ENCODE peak calls at places on chromosomes 6 and 20, in ten cellular contexts. One of them, this sample, is unnamed.

GRCh38 chr6:45377041-45377554 is 636 bp downstream of the SUPT3H start:
- DNase-seq in ureter: peak
- DNase-seq in ecto neural progenitor cell: no peak
- DNase-seq in D341Med: no peak
- DNase-seq in cardiac fibroblast: no peak
- DNase-seq in SJSA1: no peak
- DNase-seq in stimulated activated CD8-positive, alpha-beta memory T cell treated with anti-CD3 and anti-CD28 coated beads, Interleukin-4, amount 100 ng/mL, for 24 hours: no peak
- DNase-seq in T-cell: peak
- DNase-seq in dermis blood vessel endothelial cell: peak
- DNase-seq in GM23248: peak
- DNase-seq in this sample: peak

GRCh38 chr6:82353848-82354247 is 9.8 kb upstream of the TPBG start:
- DNase-seq in ureter: no peak
- DNase-seq in ecto neural progenitor cell: no peak
- DNase-seq in D341Med: no peak
- DNase-seq in cardiac fibroblast: no peak
- DNase-seq in SJSA1: no peak
- DNase-seq in stimulated activated CD8-positive, alpha-beta memory T cell treated with anti-CD3 and anti-CD28 coated beads, Interleukin-4, amount 100 ng/mL, for 24 hours: no peak
- DNase-seq in T-cell: no peak
- DNase-seq in dermis blood vessel endothelial cell: no peak
- DNase-seq in GM23248: peak
- DNase-seq in this sample: no peak

GRCh38 chr6:48714286-48715049 is 603.5 kb upstream of the PTCHD4 start:
- DNase-seq in ureter: no peak
- DNase-seq in ecto neural progenitor cell: no peak
- DNase-seq in D341Med: no peak
- DNase-seq in cardiac fibroblast: no peak
- DNase-seq in SJSA1: no peak
- DNase-seq in stimulated activated CD8-positive, alpha-beta memory T cell treated with anti-CD3 and anti-CD28 coated beads, Interleukin-4, amount 100 ng/mL, for 24 hours: no peak
- DNase-seq in T-cell: no peak
- DNase-seq in dermis blood vessel endothelial cell: no peak
- DNase-seq in GM23248: no peak
- DNase-seq in this sample: no peak

GRCh38 chr6:159063549-159063948 is 18.8 kb upstream of the TAGAP start:
- DNase-seq in ureter: no peak
- DNase-seq in ecto neural progenitor cell: no peak
- DNase-seq in D341Med: no peak
- DNase-seq in cardiac fibroblast: no peak
- DNase-seq in SJSA1: no peak
- DNase-seq in stimulated activated CD8-positive, alpha-beta memory T cell treated with anti-CD3 and anti-CD28 coated beads, Interleukin-4, amount 100 ng/mL, for 24 hours: no peak
- DNase-seq in T-cell: no peak
- DNase-seq in dermis blood vessel endothelial cell: no peak
- DNase-seq in GM23248: no peak
- DNase-seq in this sample: no peak

GRCh38 chr20:3679749-3680700 is 1.8 kb downstream of the ADAM33 start:
- DNase-seq in ureter: no peak
- DNase-seq in ecto neural progenitor cell: no peak
- DNase-seq in D341Med: no peak
- DNase-seq in cardiac fibroblast: peak
- DNase-seq in SJSA1: no peak
- DNase-seq in stimulated activated CD8-positive, alpha-beta memory T cell treated with anti-CD3 and anti-CD28 coated beads, Interleukin-4, amount 100 ng/mL, for 24 hours: no peak
- DNase-seq in T-cell: no peak
- DNase-seq in dermis blood vessel endothelial cell: no peak
- DNase-seq in GM23248: peak
- DNase-seq in this sample: peak

GRCh38 chr6:160079686-160080043 is 42.0 kb upstream of the SLC22A1 start:
- DNase-seq in ureter: no peak
- DNase-seq in ecto neural progenitor cell: no peak
- DNase-seq in D341Med: no peak
- DNase-seq in cardiac fibroblast: no peak
- DNase-seq in SJSA1: no peak
- DNase-seq in stimulated activated CD8-positive, alpha-beta memory T cell treated with anti-CD3 and anti-CD28 coated beads, Interleukin-4, amount 100 ng/mL, for 24 hours: no peak
- DNase-seq in T-cell: no peak
- DNase-seq in dermis blood vessel endothelial cell: no peak
- DNase-seq in GM23248: no peak
- DNase-seq in this sample: no peak

GRCh38 chr6:81049425-81050042 is 702.9 kb downstream of the TENT5A start:
- DNase-seq in ureter: no peak
- DNase-seq in ecto neural progenitor cell: no peak
- DNase-seq in D341Med: no peak
- DNase-seq in cardiac fibroblast: peak
- DNase-seq in SJSA1: no peak
- DNase-seq in stimulated activated CD8-positive, alpha-beta memory T cell treated with anti-CD3 and anti-CD28 coated beads, Interleukin-4, amount 100 ng/mL, for 24 hours: no peak
- DNase-seq in T-cell: no peak
- DNase-seq in dermis blood vessel endothelial cell: no peak
- DNase-seq in GM23248: peak
- DNase-seq in this sample: peak

GRCh38 chr6:4612636-4613171 is 163.5 kb upstream of the CDYL start:
- DNase-seq in ureter: no peak
- DNase-seq in ecto neural progenitor cell: no peak
- DNase-seq in D341Med: no peak
- DNase-seq in cardiac fibroblast: peak
- DNase-seq in SJSA1: no peak
- DNase-seq in stimulated activated CD8-positive, alpha-beta memory T cell treated with anti-CD3 and anti-CD28 coated beads, Interleukin-4, amount 100 ng/mL, for 24 hours: no peak
- DNase-seq in T-cell: no peak
- DNase-seq in dermis blood vessel endothelial cell: no peak
- DNase-seq in GM23248: peak
- DNase-seq in this sample: peak

GRCh38 chr20:63005862-63006564 is 751 bp downstream of the BHLHE23 start:
- DNase-seq in ureter: no peak
- DNase-seq in ecto neural progenitor cell: no peak
- DNase-seq in D341Med: peak
- DNase-seq in cardiac fibroblast: peak
- DNase-seq in SJSA1: no peak
- DNase-seq in stimulated activated CD8-positive, alpha-beta memory T cell treated with anti-CD3 and anti-CD28 coated beads, Interleukin-4, amount 100 ng/mL, for 24 hours: no peak
- DNase-seq in T-cell: no peak
- DNase-seq in dermis blood vessel endothelial cell: peak
- DNase-seq in GM23248: no peak
- DNase-seq in this sample: peak

GRCh38 chr6:27814665-27815424 is 97.4 kb downstream of the OR2B2 start:
- DNase-seq in ureter: peak
- DNase-seq in ecto neural progenitor cell: peak
- DNase-seq in D341Med: peak
- DNase-seq in cardiac fibroblast: peak
- DNase-seq in SJSA1: peak
- DNase-seq in stimulated activated CD8-positive, alpha-beta memory T cell treated with anti-CD3 and anti-CD28 coated beads, Interleukin-4, amount 100 ng/mL, for 24 hours: no peak
- DNase-seq in T-cell: peak
- DNase-seq in dermis blood vessel endothelial cell: peak
- DNase-seq in GM23248: peak
- DNase-seq in this sample: peak

GRCh38 chr20:25057234-25058050 is 497 bp downstream of the ACSS1 start:
- DNase-seq in ureter: peak
- DNase-seq in ecto neural progenitor cell: peak
- DNase-seq in D341Med: peak
- DNase-seq in cardiac fibroblast: peak
- DNase-seq in SJSA1: peak
- DNase-seq in stimulated activated CD8-positive, alpha-beta memory T cell treated with anti-CD3 and anti-CD28 coated beads, Interleukin-4, amount 100 ng/mL, for 24 hours: peak
- DNase-seq in T-cell: peak
- DNase-seq in dermis blood vessel endothelial cell: peak
- DNase-seq in GM23248: peak
- DNase-seq in this sample: peak

GRCh38 chr20:35000922-35001595 is 45.4 kb downstream of the MYH7B start:
- DNase-seq in ureter: no peak
- DNase-seq in ecto neural progenitor cell: no peak
- DNase-seq in D341Med: no peak
- DNase-seq in cardiac fibroblast: no peak
- DNase-seq in SJSA1: no peak
- DNase-seq in stimulated activated CD8-positive, alpha-beta memory T cell treated with anti-CD3 and anti-CD28 coated beads, Interleukin-4, amount 100 ng/mL, for 24 hours: no peak
- DNase-seq in T-cell: no peak
- DNase-seq in dermis blood vessel endothelial cell: no peak
- DNase-seq in GM23248: no peak
- DNase-seq in this sample: no peak

GRCh38 chr6:158415666-158416065 is 103.4 kb downstream of the TULP4 start:
- DNase-seq in ureter: no peak
- DNase-seq in ecto neural progenitor cell: no peak
- DNase-seq in D341Med: no peak
- DNase-seq in cardiac fibroblast: no peak
- DNase-seq in SJSA1: no peak
- DNase-seq in stimulated activated CD8-positive, alpha-beta memory T cell treated with anti-CD3 and anti-CD28 coated beads, Interleukin-4, amount 100 ng/mL, for 24 hours: no peak
- DNase-seq in T-cell: no peak
- DNase-seq in dermis blood vessel endothelial cell: no peak
- DNase-seq in GM23248: no peak
- DNase-seq in this sample: no peak

GRCh38 chr20:63969851-63970713 is at the start of gene ZNF512B:
- DNase-seq in ureter: peak
- DNase-seq in ecto neural progenitor cell: peak
- DNase-seq in D341Med: peak
- DNase-seq in cardiac fibroblast: peak
- DNase-seq in SJSA1: peak
- DNase-seq in stimulated activated CD8-positive, alpha-beta memory T cell treated with anti-CD3 and anti-CD28 coated beads, Interleukin-4, amount 100 ng/mL, for 24 hours: no peak
- DNase-seq in T-cell: no peak
- DNase-seq in dermis blood vessel endothelial cell: peak
- DNase-seq in GM23248: peak
- DNase-seq in this sample: peak

GRCh38 chr6:126716826-126717514 is 377.1 kb downstream of the CENPW start:
- DNase-seq in ureter: no peak
- DNase-seq in ecto neural progenitor cell: no peak
- DNase-seq in D341Med: peak
- DNase-seq in cardiac fibroblast: no peak
- DNase-seq in SJSA1: no peak
- DNase-seq in stimulated activated CD8-positive, alpha-beta memory T cell treated with anti-CD3 and anti-CD28 coated beads, Interleukin-4, amount 100 ng/mL, for 24 hours: no peak
- DNase-seq in T-cell: no peak
- DNase-seq in dermis blood vessel endothelial cell: no peak
- DNase-seq in GM23248: no peak
- DNase-seq in this sample: no peak

GRCh38 chr6:170150590-170150945 is 140.3 kb downstream of the DLL1 start:
- DNase-seq in ureter: no peak
- DNase-seq in ecto neural progenitor cell: no peak
- DNase-seq in D341Med: no peak
- DNase-seq in cardiac fibroblast: no peak
- DNase-seq in SJSA1: no peak
- DNase-seq in stimulated activated CD8-positive, alpha-beta memory T cell treated with anti-CD3 and anti-CD28 coated beads, Interleukin-4, amount 100 ng/mL, for 24 hours: no peak
- DNase-seq in T-cell: no peak
- DNase-seq in dermis blood vessel endothelial cell: no peak
- DNase-seq in GM23248: no peak
- DNase-seq in this sample: no peak

GRCh38 chr20:33576432-33576883 is 85.7 kb upstream of the C20orf144 start:
- DNase-seq in ureter: no peak
- DNase-seq in ecto neural progenitor cell: no peak
- DNase-seq in D341Med: peak
- DNase-seq in cardiac fibroblast: no peak
- DNase-seq in SJSA1: no peak
- DNase-seq in stimulated activated CD8-positive, alpha-beta memory T cell treated with anti-CD3 and anti-CD28 coated beads, Interleukin-4, amount 100 ng/mL, for 24 hours: no peak
- DNase-seq in T-cell: no peak
- DNase-seq in dermis blood vessel endothelial cell: no peak
- DNase-seq in GM23248: no peak
- DNase-seq in this sample: no peak

GRCh38 chr6:154848580-154848979 is 115.4 kb downstream of the SCAF8 start:
- DNase-seq in ureter: no peak
- DNase-seq in ecto neural progenitor cell: no peak
- DNase-seq in D341Med: no peak
- DNase-seq in cardiac fibroblast: peak
- DNase-seq in SJSA1: no peak
- DNase-seq in stimulated activated CD8-positive, alpha-beta memory T cell treated with anti-CD3 and anti-CD28 coated beads, Interleukin-4, amount 100 ng/mL, for 24 hours: no peak
- DNase-seq in T-cell: no peak
- DNase-seq in dermis blood vessel endothelial cell: peak
- DNase-seq in GM23248: no peak
- DNase-seq in this sample: no peak

GRCh38 chr6:72521684-72522083 is 100.2 kb upstream of the KCNQ5 start:
- DNase-seq in ureter: no peak
- DNase-seq in ecto neural progenitor cell: no peak
- DNase-seq in D341Med: no peak
- DNase-seq in cardiac fibroblast: no peak
- DNase-seq in SJSA1: no peak
- DNase-seq in stimulated activated CD8-positive, alpha-beta memory T cell treated with anti-CD3 and anti-CD28 coated beads, Interleukin-4, amount 100 ng/mL, for 24 hours: no peak
- DNase-seq in T-cell: no peak
- DNase-seq in dermis blood vessel endothelial cell: no peak
- DNase-seq in GM23248: no peak
- DNase-seq in this sample: no peak

GRCh38 chr6:144364208-144364718 is 79.1 kb downstream of the UTRN start:
- DNase-seq in ureter: no peak
- DNase-seq in ecto neural progenitor cell: no peak
- DNase-seq in D341Med: no peak
- DNase-seq in cardiac fibroblast: no peak
- DNase-seq in SJSA1: no peak
- DNase-seq in stimulated activated CD8-positive, alpha-beta memory T cell treated with anti-CD3 and anti-CD28 coated beads, Interleukin-4, amount 100 ng/mL, for 24 hours: no peak
- DNase-seq in T-cell: no peak
- DNase-seq in dermis blood vessel endothelial cell: no peak
- DNase-seq in GM23248: no peak
- DNase-seq in this sample: no peak

GRCh38 chr6:91029211-91029610 is 442.3 kb upstream of the MAP3K7 start:
- DNase-seq in ureter: no peak
- DNase-seq in ecto neural progenitor cell: no peak
- DNase-seq in D341Med: no peak
- DNase-seq in cardiac fibroblast: no peak
- DNase-seq in SJSA1: no peak
- DNase-seq in stimulated activated CD8-positive, alpha-beta memory T cell treated with anti-CD3 and anti-CD28 coated beads, Interleukin-4, amount 100 ng/mL, for 24 hours: no peak
- DNase-seq in T-cell: no peak
- DNase-seq in dermis blood vessel endothelial cell: no peak
- DNase-seq in GM23248: no peak
- DNase-seq in this sample: no peak

GRCh38 chr6:89895273-89895874 is 1.1 kb downstream of the GJA10 start:
- DNase-seq in ureter: no peak
- DNase-seq in ecto neural progenitor cell: peak
- DNase-seq in D341Med: no peak
- DNase-seq in cardiac fibroblast: peak
- DNase-seq in SJSA1: peak
- DNase-seq in stimulated activated CD8-positive, alpha-beta memory T cell treated with anti-CD3 and anti-CD28 coated beads, Interleukin-4, amount 100 ng/mL, for 24 hours: no peak
- DNase-seq in T-cell: no peak
- DNase-seq in dermis blood vessel endothelial cell: peak
- DNase-seq in GM23248: peak
- DNase-seq in this sample: peak

GRCh38 chr20:36153754-36154695 is 515 bp upstream of the EPB41L1 start:
- DNase-seq in ureter: peak
- DNase-seq in ecto neural progenitor cell: peak
- DNase-seq in D341Med: peak
- DNase-seq in cardiac fibroblast: peak
- DNase-seq in SJSA1: peak
- DNase-seq in stimulated activated CD8-positive, alpha-beta memory T cell treated with anti-CD3 and anti-CD28 coated beads, Interleukin-4, amount 100 ng/mL, for 24 hours: peak
- DNase-seq in T-cell: peak
- DNase-seq in dermis blood vessel endothelial cell: peak
- DNase-seq in GM23248: peak
- DNase-seq in this sample: peak